ENCODE peak calls at places on chromosomes 3 and 15, in six cellular contexts. J is activated B cell treated with CpG ODN at 0.5 μM for 24 hours, E is mammary epithelial cell, D is posterior cingulate gyrus, O is pancreas, I is NCI-H1436. S is an unnamed sample.

GRCh38 chr3:80190051-80190450 is 422.3 kb upstream of the ROBO1 start:
- DNase-seq in J (no peak), E (peak), D (no peak), O (no peak), I (no peak), S (no peak)

GRCh38 chr3:122247825-122248185 is 64.3 kb downstream of the CASR start:
- DNase-seq in J (no peak), E (no peak), D (no peak), O (no peak), I (no peak), S (no peak)

GRCh38 chr3:88324788-88325187 is 175.0 kb downstream of the C3orf38 start:
- DNase-seq in J (no peak), E (no peak), D (no peak), O (no peak), I (no peak), S (no peak)

GRCh38 chr3:85726241-85726640 is 767.5 kb downstream of the CADM2 start:
- DNase-seq in J (no peak), E (peak), D (no peak), O (no peak), I (no peak), S (no peak)

GRCh38 chr3:125585595-125586223 is 9.6 kb downstream of the OSBPL11 start:
- DNase-seq in J (no peak), E (peak), D (peak), O (peak), I (peak), S (peak)

GRCh38 chr3:57007513-57008415 is 52.7 kb upstream of the SPATA12 start:
- DNase-seq in J (no peak), E (peak), D (peak), O (no peak), I (no peak), S (peak)

GRCh38 chr15:36024066-36024465 is 478.1 kb upstream of the DPH6 start:
- DNase-seq in J (no peak), E (no peak), D (no peak), O (no peak), I (no peak), S (no peak)

GRCh38 chr3:121809249-121809648 is 25.6 kb downstream of the IQCB1 start:
- DNase-seq in J (no peak), E (no peak), D (no peak), O (no peak), I (no peak), S (no peak)

GRCh38 chr3:108006077-108006675 is 84.7 kb downstream of the CD47 start:
- DNase-seq in J (no peak), E (peak), D (no peak), O (peak), I (no peak), S (peak)

GRCh38 chr15:99019558-99020540 is 12.3 kb upstream of the PGPEP1L start:
- DNase-seq in J (no peak), E (peak), D (no peak), O (no peak), I (no peak), S (no peak)

GRCh38 chr3:60775956-60776355 is 475.3 kb downstream of the FHIT start:
- DNase-seq in J (no peak), E (no peak), D (no peak), O (no peak), I (no peak), S (no peak)

GRCh38 chr15:63234479-63234878 is 42.9 kb upstream of the APH1B start:
- DNase-seq in J (no peak), E (peak), D (no peak), O (peak), I (no peak), S (peak)

GRCh38 chr3:194112120-194113106 is 23.5 kb upstream of the HES1 start:
- DNase-seq in J (no peak), E (peak), D (no peak), O (peak), I (no peak), S (peak)

GRCh38 chr3:128217702-128218475 is 64.6 kb downstream of the EEFSEC start:
- DNase-seq in J (no peak), E (no peak), D (no peak), O (no peak), I (no peak), S (no peak)

GRCh38 chr15:97224191-97224641 is 736.3 kb upstream of the ARRDC4 start:
- DNase-seq in J (no peak), E (no peak), D (no peak), O (no peak), I (no peak), S (no peak)

GRCh38 chr15:39778031-39778430 is 4.6 kb downstream of the FSIP1 start:
- DNase-seq in J (no peak), E (no peak), D (no peak), O (no peak), I (no peak), S (no peak)

GRCh38 chr15:79592126-79592525 is 160.0 kb downstream of the MINAR1 start:
- DNase-seq in J (no peak), E (no peak), D (no peak), O (no peak), I (no peak), S (no peak)

GRCh38 chr3:114841515-114841914 is 305.6 kb downstream of the ZBTB20 start:
- DNase-seq in J (no peak), E (peak), D (no peak), O (no peak), I (no peak), S (no peak)

GRCh38 chr3:14424711-14425573 is 22.5 kb downstream of the SLC6A6 start:
- DNase-seq in J (no peak), E (no peak), D (no peak), O (no peak), I (no peak), S (no peak)

GRCh38 chr3:132726341-132726823 is 4.2 kb upstream of the NPHP3 start:
- DNase-seq in J (no peak), E (peak), D (no peak), O (no peak), I (peak), S (no peak)

GRCh38 chr3:69326821-69327433 is 59.0 kb downstream of the FRMD4B start:
- DNase-seq in J (no peak), E (no peak), D (no peak), O (no peak), I (no peak), S (no peak)

GRCh38 chr3:193768069-193768391 is 175.0 kb downstream of the OPA1 start:
- DNase-seq in J (no peak), E (peak), D (no peak), O (no peak), I (peak), S (no peak)

GRCh38 chr3:125231895-125232294 is 19.3 kb upstream of the SLC12A8 start:
- DNase-seq in J (no peak), E (peak), D (no peak), O (no peak), I (no peak), S (no peak)

GRCh38 chr15:68668926-68669600 is 90.3 kb downstream of the CORO2B start:
- DNase-seq in J (no peak), E (no peak), D (no peak), O (no peak), I (no peak), S (no peak)

GRCh38 chr15:82832601-82833209 is 23.3 kb downstream of the WHAMM start:
- DNase-seq in J (no peak), E (peak), D (no peak), O (no peak), I (no peak), S (no peak)

GRCh38 chr15:101242160-101242998 is 9.5 kb downstream of the CHSY1 start:
- DNase-seq in J (peak), E (peak), D (no peak), O (no peak), I (no peak), S (no peak)

GRCh38 chr3:75260-75659 is 121.3 kb upstream of the CHL1 start:
- DNase-seq in J (no peak), E (no peak), D (no peak), O (no peak), I (no peak), S (no peak)

GRCh38 chr3:141764946-141765345 is 1.7 kb downstream of the GRK7 start:
- DNase-seq in J (no peak), E (no peak), D (no peak), O (no peak), I (no peak), S (no peak)

GRCh38 chr3:44032487-44032886 is 209.2 kb upstream of the TOPAZ1 start:
- DNase-seq in J (no peak), E (no peak), D (no peak), O (no peak), I (no peak), S (no peak)

GRCh38 chr15:62976301-62976842 is 66.2 kb upstream of the TPM1 start:
- DNase-seq in J (no peak), E (no peak), D (no peak), O (no peak), I (no peak), S (no peak)

GRCh38 chr3:171879472-171879871 is 36.3 kb downstream of the TMEM212 start:
- DNase-seq in J (no peak), E (no peak), D (no peak), O (no peak), I (no peak), S (no peak)

GRCh38 chr3:12944413-12944812 is 103.0 kb upstream of the RPL32 start:
- DNase-seq in J (no peak), E (no peak), D (no peak), O (no peak), I (no peak), S (no peak)